ENCODE peak calls at places on chromosomes 1 and 21, in six cellular contexts. One of them, this sample, is unnamed.

GRCh38 chr1:96178053-96178452 is 543.5 kb upstream of the PTBP2 start:
- DNase-seq in AG04450: no peak
- DNase-seq in lower lobe of right lung: no peak
- DNase-seq in cardiac muscle cell: no peak
- DNase-seq in ovary: no peak
- DNase-seq in PC-3: no peak
- DNase-seq in this sample: no peak

GRCh38 chr1:172452536-172453159 is 8.8 kb upstream of the PIGC start:
- DNase-seq in AG04450: no peak
- DNase-seq in PC-3: peak; percentile 53
- DNase-seq in cardiac muscle cell: peak; percentile 59
- DNase-seq in lower lobe of right lung: no peak
- DNase-seq in ovary: no peak
- DNase-seq in this sample: no peak

GRCh38 chr1:67578397-67579020 is 106.5 kb upstream of the GADD45A start:
- DNase-seq in AG04450: no peak
- DNase-seq in PC-3: no peak
- DNase-seq in ovary: no peak
- DNase-seq in cardiac muscle cell: no peak
- DNase-seq in lower lobe of right lung: no peak
- DNase-seq in this sample: no peak

GRCh38 chr1:210250998-210251679 is 18.5 kb downstream of the SERTAD4 start:
- DNase-seq in lower lobe of right lung: peak; percentile 62
- DNase-seq in cardiac muscle cell: peak; percentile 58
- DNase-seq in AG04450: no peak
- DNase-seq in ovary: peak; percentile 58
- DNase-seq in PC-3: peak; percentile 84
- DNase-seq in this sample: no peak

GRCh38 chr1:53738205-53739108 is 507 bp downstream of the GLIS1 start:
- DNase-seq in cardiac muscle cell: peak; percentile 8
- DNase-seq in ovary: no peak
- DNase-seq in PC-3: no peak
- DNase-seq in AG04450: no peak
- DNase-seq in lower lobe of right lung: no peak
- DNase-seq in this sample: no peak

GRCh38 chr1:16491056-16491675 is 22.9 kb downstream of the RNU1-1 start:
- DNase-seq in ovary: no peak
- DNase-seq in PC-3: no peak
- DNase-seq in AG04450: no peak
- DNase-seq in lower lobe of right lung: no peak
- DNase-seq in cardiac muscle cell: no peak
- DNase-seq in this sample: no peak

GRCh38 chr1:12604114-12604874 is 13.7 kb downstream of the DHRS3 start:
- DNase-seq in AG04450: peak; percentile 90
- DNase-seq in lower lobe of right lung: no peak
- DNase-seq in ovary: peak; percentile 67
- DNase-seq in PC-3: peak; percentile 97
- DNase-seq in cardiac muscle cell: peak; percentile 85
- DNase-seq in this sample: peak; percentile 99

GRCh38 chr1:162878000-162878596 is 17.1 kb upstream of the CCDC190 start:
- DNase-seq in PC-3: peak; percentile 93
- DNase-seq in lower lobe of right lung: no peak
- DNase-seq in ovary: no peak
- DNase-seq in AG04450: peak; percentile 38
- DNase-seq in cardiac muscle cell: peak; percentile 76
- DNase-seq in this sample: peak; percentile 90

GRCh38 chr1:39531526-39531925 is 40.1 kb downstream of the BMP8A start:
- DNase-seq in PC-3: no peak
- DNase-seq in cardiac muscle cell: no peak
- DNase-seq in ovary: no peak
- DNase-seq in AG04450: no peak
- DNase-seq in lower lobe of right lung: no peak
- DNase-seq in this sample: no peak

GRCh38 chr1:165857046-165857801 is 29.8 kb downstream of the UCK2 start:
- DNase-seq in ovary: no peak
- DNase-seq in cardiac muscle cell: no peak
- DNase-seq in PC-3: no peak
- DNase-seq in lower lobe of right lung: no peak
- DNase-seq in AG04450: no peak
- DNase-seq in this sample: no peak

GRCh38 chr1:195851804-195852203 is 756.4 kb downstream of the KCNT2 start:
- DNase-seq in lower lobe of right lung: no peak
- DNase-seq in AG04450: no peak
- DNase-seq in PC-3: peak; percentile 58
- DNase-seq in ovary: no peak
- DNase-seq in cardiac muscle cell: no peak
- DNase-seq in this sample: no peak

GRCh38 chr1:64471218-64471719 is 1.3 kb downstream of the CACHD1 start:
- DNase-seq in AG04450: no peak
- DNase-seq in ovary: peak; percentile 66
- DNase-seq in PC-3: no peak
- DNase-seq in lower lobe of right lung: peak; percentile 61
- DNase-seq in cardiac muscle cell: peak; percentile 88
- DNase-seq in this sample: no peak

GRCh38 chr1:53681647-53682368 is 57.2 kb downstream of the GLIS1 start:
- DNase-seq in cardiac muscle cell: peak; percentile 63
- DNase-seq in ovary: peak; percentile 58
- DNase-seq in PC-3: peak; percentile 71
- DNase-seq in lower lobe of right lung: no peak
- DNase-seq in AG04450: no peak
- DNase-seq in this sample: no peak

GRCh38 chr1:2279210-2279639 is 51.1 kb downstream of the SKI start:
- DNase-seq in AG04450: peak; percentile 72
- DNase-seq in ovary: peak; percentile 84
- DNase-seq in lower lobe of right lung: peak; percentile 76
- DNase-seq in cardiac muscle cell: peak; percentile 84
- DNase-seq in PC-3: no peak
- DNase-seq in this sample: peak; percentile 72

GRCh38 chr1:29311352-29312030 is 75.2 kb downstream of the PTPRU start:
- DNase-seq in PC-3: no peak
- DNase-seq in AG04450: no peak
- DNase-seq in cardiac muscle cell: no peak
- DNase-seq in ovary: no peak
- DNase-seq in lower lobe of right lung: peak; percentile 27
- DNase-seq in this sample: no peak

GRCh38 chr1:224563666-224564065 is 52.5 kb upstream of the CNIH3 start:
- DNase-seq in AG04450: no peak
- DNase-seq in lower lobe of right lung: no peak
- DNase-seq in ovary: no peak
- DNase-seq in PC-3: no peak
- DNase-seq in cardiac muscle cell: no peak
- DNase-seq in this sample: no peak

GRCh38 chr1:33466159-33466558 is 6.3 kb upstream of the ZSCAN20 start:
- DNase-seq in cardiac muscle cell: no peak
- DNase-seq in PC-3: no peak
- DNase-seq in lower lobe of right lung: no peak
- DNase-seq in ovary: no peak
- DNase-seq in AG04450: no peak
- DNase-seq in this sample: no peak

GRCh38 chr1:14629363-14629762 is 30.9 kb downstream of the KAZN start:
- DNase-seq in PC-3: no peak
- DNase-seq in ovary: no peak
- DNase-seq in AG04450: no peak
- DNase-seq in cardiac muscle cell: no peak
- DNase-seq in lower lobe of right lung: no peak
- DNase-seq in this sample: no peak

GRCh38 chr1:246785536-246786111 is 61.4 kb downstream of the SCCPDH start:
- DNase-seq in ovary: no peak
- DNase-seq in cardiac muscle cell: no peak
- DNase-seq in lower lobe of right lung: no peak
- DNase-seq in PC-3: no peak
- DNase-seq in AG04450: no peak
- DNase-seq in this sample: no peak

GRCh38 chr1:90434460-90434859 is 282.6 kb downstream of the BARHL2 start:
- DNase-seq in lower lobe of right lung: no peak
- DNase-seq in PC-3: peak; percentile 19
- DNase-seq in cardiac muscle cell: peak; percentile 36
- DNase-seq in ovary: no peak
- DNase-seq in AG04450: no peak
- DNase-seq in this sample: no peak

GRCh38 chr21:42143111-42143510 is 72.0 kb downstream of the UMODL1 start:
- DNase-seq in lower lobe of right lung: peak; percentile 30
- DNase-seq in PC-3: no peak
- DNase-seq in cardiac muscle cell: no peak
- DNase-seq in AG04450: no peak
- DNase-seq in ovary: no peak
- DNase-seq in this sample: no peak

GRCh38 chr1:228377664-228378452 is 28.8 kb downstream of the TRIM11 start:
- DNase-seq in cardiac muscle cell: no peak
- DNase-seq in lower lobe of right lung: peak; percentile 71
- DNase-seq in AG04450: no peak
- DNase-seq in ovary: no peak
- DNase-seq in PC-3: peak; percentile 17
- DNase-seq in this sample: no peak

GRCh38 chr1:42936309-42937078 is 22.2 kb downstream of the SLC2A1 start:
- DNase-seq in PC-3: peak; percentile 92
- DNase-seq in cardiac muscle cell: no peak
- DNase-seq in lower lobe of right lung: peak; percentile 40
- DNase-seq in AG04450: no peak
- DNase-seq in ovary: peak; percentile 81
- DNase-seq in this sample: no peak

GRCh38 chr1:165683848-165684485 is 14.4 kb downstream of the ALDH9A1 start:
- DNase-seq in AG04450: no peak
- DNase-seq in ovary: no peak
- DNase-seq in lower lobe of right lung: no peak
- DNase-seq in cardiac muscle cell: no peak
- DNase-seq in PC-3: no peak
- DNase-seq in this sample: no peak

GRCh38 chr1:216111842-216112241 is 311.4 kb downstream of the USH2A start:
- DNase-seq in cardiac muscle cell: no peak
- DNase-seq in ovary: no peak
- DNase-seq in PC-3: peak; percentile 29
- DNase-seq in AG04450: no peak
- DNase-seq in lower lobe of right lung: no peak
- DNase-seq in this sample: no peak
- TF ChIP-seq CTCF in cardiac muscle cell: no peak
- TF ChIP-seq CTCF in ovary: no peak
- TF ChIP-seq CTCF in PC-3: peak; percentile 80
- TF ChIP-seq CTCF in AG04450: peak; percentile 52
- TF ChIP-seq CTCF in lower lobe of right lung: no peak
- TF ChIP-seq CTCF in this sample: peak; percentile 6

DNA sequence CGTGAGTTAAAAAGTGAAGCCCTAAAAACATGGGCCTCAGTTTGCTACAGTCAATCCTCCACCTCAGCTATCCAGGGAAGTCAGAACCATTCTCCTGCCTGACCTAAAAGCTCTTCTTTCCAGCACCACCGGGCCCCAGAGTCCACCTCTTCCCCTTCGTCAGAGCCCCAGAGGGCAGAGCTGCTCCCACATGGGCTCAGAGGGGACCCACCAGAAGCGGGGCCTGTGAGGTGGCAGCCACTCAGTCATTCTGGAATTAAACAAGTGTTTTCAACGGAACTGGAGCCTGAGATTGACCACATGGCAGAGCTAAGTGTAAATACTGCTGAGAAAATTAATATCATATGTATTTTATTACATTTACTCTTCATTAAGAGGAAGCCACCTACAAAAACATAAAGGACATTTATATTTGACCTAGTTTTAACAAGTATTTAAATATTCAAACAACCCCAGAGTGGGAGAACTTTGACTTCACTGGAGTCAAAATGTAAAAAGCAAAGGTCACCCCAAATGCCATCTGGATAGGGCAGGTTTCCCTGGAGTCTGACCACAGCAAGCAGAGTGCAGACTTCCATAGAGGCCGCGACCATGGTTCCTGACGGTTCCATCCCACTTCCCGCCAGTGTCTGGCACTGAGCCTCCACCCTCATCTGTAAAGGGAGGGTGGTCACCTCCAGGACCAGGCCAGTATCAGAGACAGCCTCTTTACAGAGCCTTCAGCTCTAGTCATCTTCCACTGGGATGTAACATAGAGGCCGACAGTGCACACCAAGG is 1.8 kb downstream of the SUMO3 start:
- DNase-seq in AG04450: no peak
- DNase-seq in ovary: peak; percentile 53
- DNase-seq in cardiac muscle cell: no peak
- DNase-seq in PC-3: no peak
- DNase-seq in lower lobe of right lung: no peak
- DNase-seq in this sample: no peak
- H3K4me3 ChIP-seq in AG04450: no peak overlapping the region
- H3K4me3 ChIP-seq in ovary: no peak overlapping the region
- H3K4me3 ChIP-seq in cardiac muscle cell: no peak overlapping the region
- H3K4me3 ChIP-seq in PC-3: peak overlapping the region; percentile 31
- H3K4me3 ChIP-seq in lower lobe of right lung: no peak overlapping the region
- H3K4me3 ChIP-seq in this sample: no peak overlapping the region

GRCh38 chr1:186806477-186806876 is 22.3 kb upstream of the PLA2G4A start:
- DNase-seq in ovary: no peak
- DNase-seq in AG04450: no peak
- DNase-seq in PC-3: peak; percentile 68
- DNase-seq in cardiac muscle cell: peak; percentile 8
- DNase-seq in lower lobe of right lung: no peak
- DNase-seq in this sample: peak; percentile 71
- TF ChIP-seq CTCF in ovary: no peak
- TF ChIP-seq CTCF in AG04450: peak; percentile 15
- TF ChIP-seq CTCF in PC-3: peak; percentile 73
- TF ChIP-seq CTCF in cardiac muscle cell: peak; percentile 60
- TF ChIP-seq CTCF in lower lobe of right lung: peak; percentile 33
- TF ChIP-seq CTCF in this sample: peak; percentile 58

GRCh38 chr1:93678491-93678890 is 3.1 kb downstream of the BCAR3 start:
- DNase-seq in cardiac muscle cell: no peak
- DNase-seq in lower lobe of right lung: no peak
- DNase-seq in PC-3: peak; percentile 54
- DNase-seq in ovary: no peak
- DNase-seq in AG04450: no peak
- DNase-seq in this sample: no peak

GRCh38 chr1:93677729-93678128 is 3.9 kb downstream of the BCAR3 start:
- DNase-seq in PC-3: no peak
- DNase-seq in cardiac muscle cell: no peak
- DNase-seq in ovary: no peak
- DNase-seq in AG04450: no peak
- DNase-seq in lower lobe of right lung: no peak
- DNase-seq in this sample: no peak

GRCh38 chr1:93680121-93681094 is 1.2 kb downstream of the BCAR3 start:
- DNase-seq in ovary: peak; percentile 90
- DNase-seq in lower lobe of right lung: peak; percentile 87
- DNase-seq in PC-3: peak; percentile 82
- DNase-seq in cardiac muscle cell: peak; percentile 72
- DNase-seq in AG04450: peak; percentile 59
- DNase-seq in this sample: peak; percentile 78

GRCh38 chr1:93679546-93679945 is 2.1 kb downstream of the BCAR3 start:
- DNase-seq in lower lobe of right lung: no peak
- DNase-seq in AG04450: no peak
- DNase-seq in PC-3: peak; percentile 43
- DNase-seq in cardiac muscle cell: no peak
- DNase-seq in ovary: no peak
- DNase-seq in this sample: no peak

DNA sequence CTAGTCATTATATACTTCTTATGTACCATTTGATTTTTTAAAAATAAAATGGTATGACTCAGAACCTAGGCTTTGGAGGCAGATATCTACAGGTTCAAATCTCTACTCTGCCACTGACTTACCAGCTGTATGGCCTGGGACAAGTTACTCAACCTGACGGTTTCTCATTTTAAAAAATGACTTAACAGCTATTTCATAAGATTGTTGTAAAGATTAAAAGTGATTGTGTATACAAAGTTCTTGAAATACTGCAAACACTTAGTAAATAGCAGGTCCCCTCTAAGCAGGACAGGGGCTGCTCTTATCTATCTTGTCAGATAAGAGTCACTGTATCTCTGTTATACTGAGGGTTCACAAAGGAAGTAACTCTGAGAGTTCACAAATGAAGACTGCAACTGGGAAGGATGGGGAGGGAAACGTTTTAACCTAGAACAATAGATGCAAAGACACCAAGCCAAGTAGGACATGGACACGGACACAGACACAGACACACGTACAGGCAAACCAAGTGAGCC is 2.6 kb downstream of the BCAR3 start:
- DNase-seq in PC-3: no peak
- DNase-seq in ovary: no peak
- DNase-seq in lower lobe of right lung: no peak
- DNase-seq in cardiac muscle cell: no peak
- DNase-seq in AG04450: no peak
- DNase-seq in this sample: no peak
- H3K4me3 ChIP-seq in PC-3: peak overlapping the region; percentile 95
- H3K4me3 ChIP-seq in ovary: no peak overlapping the region
- H3K4me3 ChIP-seq in lower lobe of right lung: no peak overlapping the region
- H3K4me3 ChIP-seq in cardiac muscle cell: no peak overlapping the region
- H3K4me3 ChIP-seq in AG04450: peak overlapping the region; percentile 78
- H3K4me3 ChIP-seq in this sample: no peak overlapping the region

This sample was measured in brain microvascular endothelial cell.